ENCODE peak calls at places on chromosome X, in five cellular contexts. K is prostate gland; V is astrocyte of the spinal cord; O is AG10803; D is CD8-positive, alpha-beta T cell. H is an unnamed sample.

GRCh38 chrX:97311066-97311778 is 427.5 kb downstream of the RPA4 start:
- DNase-seq in D (no peak), O (no peak), K (no peak), V (no peak), H (no peak)

GRCh38 chrX:107721318-107721717 is 54.3 kb downstream of the TSC22D3 start:
- DNase-seq in O (no peak), K (no peak), D (no peak), V (no peak), H (no peak)

GRCh38 chrX:120302434-120302833 is 8.8 kb downstream of the TMEM255A start:
- DNase-seq in V (no peak), D (peak), K (no peak), O (no peak), H (no peak)

GRCh38 chrX:107700317-107700774 is 72.0 kb downstream of the PRPS1 start:
- DNase-seq in D (no peak), K (no peak), O (peak), V (peak), H (no peak)

GRCh38 chrX:100829730-100830129 is 9.5 kb downstream of the CSTF2 start:
- DNase-seq in K (no peak), D (no peak), O (peak), V (peak), H (no peak)

GRCh38 chrX:119617511-119618164 is 11.4 kb upstream of the NKRF start:
- DNase-seq in D (no peak), V (no peak), O (no peak), K (no peak), H (no peak)

GRCh38 chrX:48934581-48935331 is 15.9 kb upstream of the PIM2 start:
- DNase-seq in O (no peak), V (no peak), K (no peak), D (no peak), H (no peak)

GRCh38 chrX:125757794-125758564 is 408.1 kb downstream of the DCAF12L2 start:
- DNase-seq in K (no peak), O (no peak), D (no peak), V (no peak), H (no peak)

GRCh38 chrX:151828434-151829080 is 84.1 kb upstream of the MAGEA4 start:
- DNase-seq in O (no peak), D (no peak), K (no peak), V (no peak), H (no peak)

GRCh38 chrX:109475174-109475891 is 6.6 kb downstream of the GUCY2F start:
- DNase-seq in V (peak), D (no peak), O (peak), K (peak), H (no peak)

GRCh38 chrX:2500681-2501151 is at the start of the genes DHRSX and ZBED1:
- DNase-seq in K (no peak), D (peak), V (no peak), O (peak), H (no peak)

GRCh38 chrX:49171752-49172279 is at the start of gene PLP2:
- DNase-seq in D (peak), V (peak), O (peak), K (no peak), H (no peak)

GRCh38 chrX:31706456-31706855 is 634.6 kb upstream of the FTHL17 start:
- DNase-seq in K (no peak), D (no peak), O (no peak), V (peak), H (no peak)

GRCh38 chrX:82320554-82320953 is 1118.7 kb downstream of the SH3BGRL start:
- DNase-seq in V (no peak), K (no peak), O (no peak), D (no peak), H (no peak)

GRCh38 chrX:129823523-129823922 is 20.2 kb downstream of the ZDHHC9 start:
- DNase-seq in V (no peak), D (no peak), O (no peak), K (no peak), H (no peak)
- TF ChIP-seq CTCF in V (no peak), D (no peak), O (no peak), K (no peak), H (no peak)

DNA sequence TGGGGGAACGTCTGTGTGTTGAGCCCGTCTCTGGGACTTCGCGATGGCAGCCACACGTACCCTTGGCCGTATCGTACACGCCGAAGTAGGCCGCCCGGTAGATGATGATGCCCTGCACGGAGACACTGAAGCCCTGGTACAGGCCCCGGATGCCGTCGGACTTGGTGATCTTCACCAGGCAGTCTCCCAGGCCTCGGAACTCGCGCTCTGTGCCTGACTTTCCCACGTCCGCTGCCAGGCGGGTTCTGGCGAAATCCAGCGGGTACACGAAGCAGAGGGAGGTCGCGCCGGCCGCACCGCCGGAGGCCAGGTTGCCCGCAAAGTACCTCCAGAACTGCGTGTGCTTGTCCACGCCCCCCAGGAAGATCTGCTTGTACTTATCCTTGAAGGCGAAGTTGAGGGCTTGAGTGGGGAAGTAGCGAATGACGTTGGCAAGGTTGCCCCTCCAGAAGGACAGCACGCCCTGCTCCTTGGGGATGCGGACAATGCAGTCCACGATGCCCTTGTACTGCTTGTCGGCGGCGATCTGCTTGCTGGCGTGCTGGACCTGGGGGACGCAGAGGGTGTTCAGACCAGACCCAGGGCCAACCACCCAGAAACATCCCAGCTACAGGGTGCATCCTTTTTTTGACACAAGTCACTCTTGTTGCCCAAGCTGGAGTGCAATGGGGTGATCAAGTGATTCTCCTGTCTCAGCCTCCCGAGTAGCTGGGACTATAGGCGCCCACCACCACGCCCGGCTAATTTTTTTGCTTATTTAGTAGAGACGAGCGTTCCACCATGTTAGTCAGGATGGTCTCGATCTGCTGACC is 2.5 kb downstream of the SLC25A6 start:
- DNase-seq in O (no peak), K (no peak), V (no peak), D (no peak), H (no peak)
- H3K4me3 ChIP-seq in O (no peak), K (no peak), V (no peak), D (no peak), H (peak)

GRCh38 chrX:16661495-16661894 is 11.5 kb downstream of the S100G start:
- DNase-seq in K (no peak), O (no peak), V (no peak), D (no peak), H (no peak)

GRCh38 chrX:16653424-16653823 is 3.5 kb downstream of the S100G start:
- DNase-seq in K (no peak), O (no peak), D (no peak), V (no peak), H (no peak)

GRCh38 chrX:16659326-16659725 is 9.4 kb downstream of the S100G start:
- DNase-seq in O (peak), D (no peak), V (no peak), K (no peak), H (no peak)

GRCh38 chrX:16662402-16662801 is 12.4 kb downstream of the S100G start:
- DNase-seq in D (no peak), K (peak), V (no peak), O (no peak), H (no peak)

DNA sequence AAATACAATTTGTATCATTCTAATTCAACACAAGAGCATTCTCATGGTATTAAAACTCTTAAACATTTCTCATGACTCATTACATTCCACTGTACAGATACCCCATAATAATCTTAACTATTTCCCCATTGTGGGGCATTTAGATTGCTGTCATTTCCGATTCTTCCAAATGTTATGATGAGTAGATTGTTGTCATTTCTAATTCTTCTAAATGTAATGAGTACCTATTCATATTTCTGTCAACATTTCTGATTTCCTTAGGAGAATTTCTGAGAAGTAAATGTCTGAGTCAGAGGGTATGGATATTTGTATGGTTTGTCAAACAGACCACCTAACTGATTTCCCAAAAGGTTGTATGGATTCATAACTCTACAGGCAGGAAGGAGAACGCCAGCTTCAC is 8.3 kb downstream of the S100G start:
- DNase-seq in V (peak), K (no peak), O (peak), D (no peak), H (no peak)
- TF ChIP-seq CTCF in V (no peak), K (no peak), O (no peak), D (no peak), H (no peak)

GRCh38 chrX:22339459-22339858 is 66.7 kb downstream of the CBLL2 start:
- DNase-seq in D (no peak), O (no peak), K (no peak), V (no peak), H (no peak)
- H3K4me3 ChIP-seq in D (no peak), O (no peak), K (no peak), V (no peak), H (no peak)

GRCh38 chrX:25022499-25023325 is 6.9 kb upstream of the ARX start:
- DNase-seq in K (no peak), D (no peak), O (no peak), V (no peak), H (no peak)
- TF ChIP-seq CTCF in K (no peak), D (no peak), O (no peak), V (peak), H (no peak)

GRCh38 chrX:24145340-24146186 is 4.0 kb upstream of the ZFX start:
- DNase-seq in V (peak), O (peak), D (no peak), K (no peak), H (no peak)

GRCh38 chrX:24144528-24144927 is 5.0 kb upstream of the ZFX start:
- DNase-seq in K (no peak), V (no peak), O (no peak), D (no peak), H (no peak)

GRCh38 chrX:24148118-24148517 is 1.4 kb upstream of the ZFX start:
- DNase-seq in V (peak), D (no peak), K (no peak), O (no peak), H (no peak)

GRCh38 chrX:24147165-24147564 is 2.4 kb upstream of the ZFX start:
- DNase-seq in D (no peak), O (no peak), V (no peak), K (no peak), H (no peak)

DNA sequence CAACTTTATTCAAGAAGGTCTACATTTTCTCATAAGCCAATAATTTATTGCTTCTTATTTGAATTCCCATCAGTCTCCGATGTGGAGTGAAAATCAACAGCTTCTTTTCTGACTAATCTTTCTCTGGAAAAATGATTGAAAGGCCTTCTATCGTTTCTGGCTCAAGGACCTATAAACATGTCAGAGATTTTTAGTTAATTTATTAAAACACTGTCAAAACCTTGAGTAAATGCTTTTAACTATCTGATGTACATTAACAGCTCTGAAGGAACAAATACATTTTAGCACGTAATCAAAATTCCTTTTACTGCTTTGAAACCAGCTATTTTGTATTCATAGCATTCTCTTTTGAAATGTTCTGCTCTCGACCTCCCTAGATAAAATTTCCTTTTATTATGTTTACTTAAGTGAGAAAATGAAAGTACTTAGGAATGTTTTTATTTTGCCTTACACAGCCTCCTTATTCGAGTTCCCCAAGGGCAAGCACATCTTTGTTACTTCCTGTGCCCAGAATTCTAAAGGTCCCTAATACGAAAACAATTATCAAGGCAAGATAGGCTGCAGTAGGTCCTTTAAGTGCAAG is 3.2 kb upstream of the ZFX start:
- DNase-seq in D (no peak), V (peak), O (peak), K (no peak), H (no peak)
- H3K4me3 ChIP-seq in D (no peak), V (no peak), O (peak), K (no peak), H (no peak)

DNA sequence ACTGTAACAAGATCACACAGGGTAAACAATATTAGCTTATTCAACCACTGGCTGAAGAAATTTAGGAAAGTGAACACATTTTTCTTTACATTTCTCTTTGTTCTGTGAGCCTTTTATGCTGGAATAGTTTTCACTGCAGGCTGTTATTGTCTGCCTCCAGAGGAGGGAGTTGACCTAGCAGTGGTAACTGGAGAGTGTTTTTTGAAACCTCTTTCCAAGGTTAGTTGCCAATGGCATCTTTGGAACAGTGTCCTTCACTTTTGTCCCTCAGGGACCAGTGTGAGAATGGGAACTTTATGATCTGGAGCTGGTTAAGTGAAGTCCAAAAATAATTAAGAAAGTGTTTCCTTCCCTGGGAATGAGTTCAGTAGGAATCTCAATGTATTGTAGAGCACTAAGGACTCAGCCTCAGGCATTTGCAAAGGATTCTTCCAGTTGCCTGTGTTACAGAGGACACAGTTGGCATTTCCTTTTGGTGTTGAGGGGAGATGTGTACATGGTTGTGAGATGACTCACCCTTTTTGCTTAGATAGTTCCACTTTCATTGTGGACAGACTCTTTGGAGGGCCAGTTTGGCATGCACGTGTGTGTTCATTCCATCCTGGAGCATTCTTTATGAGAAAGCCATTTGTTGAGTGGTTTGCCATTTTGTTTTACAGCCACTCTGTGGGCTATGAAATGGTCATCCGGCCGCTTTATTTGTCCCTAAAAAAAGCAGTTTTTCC is 61.3 kb downstream of the AR start:
- DNase-seq in V (peak), K (no peak), D (no peak), O (peak), H (peak)
- TF ChIP-seq CTCF in V (peak), K (no peak), D (no peak), O (peak), H (no peak)

DNA sequence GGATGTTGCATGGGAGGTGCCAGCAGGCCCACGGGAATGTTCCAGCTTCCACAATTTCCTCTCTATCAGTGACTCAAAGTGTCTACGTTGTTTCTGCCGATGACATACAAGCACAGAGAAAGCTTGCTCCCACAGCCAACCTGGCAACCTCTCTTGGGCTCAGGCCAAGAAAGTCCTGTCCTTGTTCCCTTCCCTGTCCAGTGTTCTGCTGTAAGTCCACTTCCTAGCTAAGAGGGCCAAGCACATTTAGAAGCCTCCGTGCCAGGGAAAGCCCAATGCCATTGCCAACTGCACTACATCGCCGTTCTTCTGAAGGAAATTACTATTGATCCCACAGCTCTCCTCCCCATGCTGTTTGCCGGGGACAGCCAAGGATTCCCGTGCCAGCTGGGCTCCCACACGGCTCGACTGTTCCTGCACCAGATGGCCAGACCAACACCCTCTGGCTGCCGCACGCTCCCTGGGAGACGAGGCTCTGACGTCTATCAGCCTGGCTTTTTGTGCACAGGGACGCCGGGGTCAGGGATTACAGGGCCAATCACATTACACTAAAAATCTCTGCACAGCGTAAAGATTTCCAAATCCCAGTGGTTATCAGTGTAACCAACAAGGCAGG is 284.0 kb downstream of the BCOR start:
- DNase-seq in D (no peak), K (peak), O (peak), V (peak), H (no peak)
- H3K4me3 ChIP-seq in D (no peak), K (no peak), O (no peak), V (no peak), H (no peak)

DNA sequence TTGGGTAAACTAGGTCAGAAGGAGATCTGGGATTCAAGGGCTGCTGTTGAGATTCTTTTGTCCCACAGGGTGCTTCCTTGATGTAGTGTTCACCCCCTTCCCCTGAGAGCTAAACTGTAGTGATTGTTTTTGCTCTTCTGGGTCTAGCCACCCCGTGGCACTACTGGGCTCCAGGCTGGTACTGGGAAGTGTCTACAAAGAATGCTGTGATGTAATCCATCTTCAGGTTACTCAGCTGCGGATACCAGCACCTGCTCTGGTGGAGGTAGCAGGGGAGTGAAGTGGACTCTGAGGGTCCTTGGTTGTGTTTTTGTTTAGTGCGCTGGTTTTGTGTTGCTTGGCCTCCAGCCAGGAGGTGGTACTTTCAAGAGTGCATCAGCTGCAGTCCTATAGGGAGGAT is 365.5 kb downstream of the ZNF674 start:
- DNase-seq in K (no peak), V (no peak), O (no peak), D (no peak), H (no peak)
- TF ChIP-seq CTCF in K (no peak), V (no peak), O (no peak), D (no peak), H (no peak)

GRCh38 chrX:153782324-153782723 is 1.5 kb downstream of the SRPK3 start:
- DNase-seq in K (no peak), O (no peak), V (no peak), D (no peak), H (no peak)

GRCh38 chrX:153780678-153781427 is at the start of gene SRPK3:
- DNase-seq in D (no peak), O (no peak), V (peak), K (no peak), H (no peak)

GRCh38 chrX:153779891-153780677 is 757 bp upstream of the SRPK3 start:
- DNase-seq in O (no peak), K (no peak), D (no peak), V (no peak), H (no peak)

GRCh38 chrX:153782871-153783270 is 2.0 kb downstream of the SRPK3 start:
- DNase-seq in O (no peak), K (no peak), V (no peak), D (no peak), H (no peak)

DNA sequence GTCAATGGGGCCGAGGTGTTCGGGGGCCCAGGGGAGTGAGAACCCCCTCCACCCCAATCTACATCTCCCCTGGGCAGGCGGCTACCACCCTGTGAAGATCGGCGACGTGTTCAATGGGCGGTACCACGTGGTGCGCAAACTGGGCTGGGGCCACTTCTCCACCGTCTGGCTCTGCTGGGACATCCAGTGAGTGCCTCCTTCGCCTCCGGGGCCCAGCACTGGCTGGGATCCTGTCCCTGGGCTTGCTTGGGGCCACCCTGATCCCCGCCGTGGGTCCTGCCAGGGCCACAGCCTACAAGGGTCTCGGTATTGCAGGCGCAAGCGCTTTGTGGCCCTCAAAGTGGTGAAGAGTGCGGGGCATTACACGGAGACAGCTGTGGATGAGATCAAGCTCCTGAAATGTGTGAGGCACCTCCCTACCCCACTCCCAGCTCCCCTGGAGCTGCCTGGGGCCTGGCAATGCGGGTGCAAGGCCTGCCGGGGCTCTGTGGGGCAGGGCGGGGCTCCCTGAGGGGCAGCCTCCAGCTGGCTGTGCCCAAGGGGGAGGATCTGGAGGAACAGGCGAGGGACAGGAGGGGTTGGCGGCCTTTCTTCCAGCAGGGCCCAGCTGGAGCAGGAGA is 697 bp downstream of the SRPK3 start:
- DNase-seq in O (no peak), V (no peak), D (no peak), K (no peak), H (no peak)
- H3K4me3 ChIP-seq in O (no peak), V (no peak), D (no peak), K (no peak), H (no peak)

H was measured in HFF-Myc.